ENCODE peak calls at places on chromosomes 11 and 22, in four cellular contexts. One of them, this sample, is unnamed.

GRCh38 chr11:62124186-62125113 is 639 bp downstream of the INCENP start:
- DNase-seq in DND-41: peak; percentile 40
- DNase-seq in mammary epithelial cell: peak; percentile 66
- DNase-seq in GM23338: peak; percentile 39
- DNase-seq in this sample: peak; percentile 71

GRCh38 chr11:33521384-33521783 is 179.2 kb downstream of the C11orf91 start:
- DNase-seq in DND-41: no peak
- DNase-seq in mammary epithelial cell: no peak
- DNase-seq in GM23338: no peak
- DNase-seq in this sample: no peak

GRCh38 chr11:96017872-96018271 is 94.0 kb upstream of the MTMR2 start:
- DNase-seq in DND-41: no peak
- DNase-seq in mammary epithelial cell: no peak
- DNase-seq in GM23338: no peak
- DNase-seq in this sample: no peak

GRCh38 chr11:41065432-41065831 is 394.0 kb downstream of the LRRC4C start:
- DNase-seq in DND-41: no peak
- DNase-seq in mammary epithelial cell: no peak
- DNase-seq in GM23338: no peak
- DNase-seq in this sample: no peak

GRCh38 chr22:24200616-24201212 is 19.4 kb downstream of the SUSD2 start:
- DNase-seq in DND-41: no peak
- DNase-seq in mammary epithelial cell: peak; percentile 74
- DNase-seq in GM23338: no peak
- DNase-seq in this sample: peak; percentile 35

GRCh38 chr11:65843811-65844210 is 10.0 kb downstream of the SNX32 start:
- DNase-seq in DND-41: no peak
- DNase-seq in mammary epithelial cell: no peak
- DNase-seq in GM23338: no peak
- DNase-seq in this sample: no peak

GRCh38 chr11:12079726-12080556 is 30.4 kb upstream of the MICAL2 start:
- DNase-seq in DND-41: no peak
- DNase-seq in mammary epithelial cell: peak; percentile 98
- DNase-seq in GM23338: no peak
- DNase-seq in this sample: peak; percentile 91

GRCh38 chr11:14455648-14456430 is 43.8 kb downstream of the COPB1 start:
- DNase-seq in DND-41: no peak
- DNase-seq in mammary epithelial cell: no peak
- DNase-seq in GM23338: no peak
- DNase-seq in this sample: no peak

GRCh38 chr11:85810871-85811611 is at the start of gene SYTL2:
- DNase-seq in DND-41: no peak
- DNase-seq in mammary epithelial cell: peak; percentile 71
- DNase-seq in GM23338: peak; percentile 86
- DNase-seq in this sample: peak; percentile 76

GRCh38 chr11:60970369-60970774 is 1.1 kb upstream of the CD6 start:
- DNase-seq in DND-41: peak; percentile 65
- DNase-seq in mammary epithelial cell: peak; percentile 34
- DNase-seq in GM23338: peak; percentile 73
- DNase-seq in this sample: peak; percentile 26

GRCh38 chr11:69138265-69138664 is 17.5 kb upstream of the SMIM38 start:
- DNase-seq in DND-41: no peak
- DNase-seq in mammary epithelial cell: peak; percentile 96
- DNase-seq in GM23338: no peak
- DNase-seq in this sample: peak; percentile 81

GRCh38 chr22:43862074-43862881 is at the start of gene SULT4A1:
- DNase-seq in DND-41: no peak
- DNase-seq in mammary epithelial cell: peak; percentile 11
- DNase-seq in GM23338: peak; percentile 78
- DNase-seq in this sample: peak; percentile 20

GRCh38 chr11:25775608-25776007 is 556.3 kb upstream of the ANO3 start:
- DNase-seq in DND-41: no peak
- DNase-seq in mammary epithelial cell: no peak
- DNase-seq in GM23338: no peak
- DNase-seq in this sample: no peak

GRCh38 chr11:73478737-73479347 is 102.6 kb downstream of the RELT start:
- DNase-seq in DND-41: peak; percentile 11
- DNase-seq in mammary epithelial cell: peak; percentile 51
- DNase-seq in GM23338: peak; percentile 81
- DNase-seq in this sample: peak; percentile 5

GRCh38 chr11:73510106-73510505 is 87.8 kb downstream of the FAM168A start:
- DNase-seq in DND-41: no peak
- DNase-seq in mammary epithelial cell: no peak
- DNase-seq in GM23338: no peak
- DNase-seq in this sample: no peak

GRCh38 chr11:77515483-77515882 is 41.6 kb upstream of the PAK1 start:
- DNase-seq in DND-41: no peak
- DNase-seq in mammary epithelial cell: no peak
- DNase-seq in GM23338: no peak
- DNase-seq in this sample: no peak

GRCh38 chr22:38271927-38272372 is 860 bp downstream of the TMEM184B start:
- DNase-seq in DND-41: no peak
- DNase-seq in mammary epithelial cell: peak; percentile 60
- DNase-seq in GM23338: peak; percentile 75
- DNase-seq in this sample: no peak

GRCh38 chr11:3631331-3631730 is 10.5 kb downstream of the ART5 start:
- DNase-seq in DND-41: no peak
- DNase-seq in mammary epithelial cell: peak; percentile 11
- DNase-seq in GM23338: no peak
- DNase-seq in this sample: no peak

GRCh38 chr11:15035283-15035682 is 38.1 kb upstream of the CALCB start:
- DNase-seq in DND-41: no peak
- DNase-seq in mammary epithelial cell: no peak
- DNase-seq in GM23338: peak; percentile 76
- DNase-seq in this sample: no peak

GRCh38 chr11:123454060-123454651 is 24.1 kb downstream of the GRAMD1B start:
- DNase-seq in DND-41: peak; percentile 24
- DNase-seq in mammary epithelial cell: peak; percentile 79
- DNase-seq in GM23338: no peak
- DNase-seq in this sample: peak; percentile 25

GRCh38 chr11:19394525-19395016 is 153.8 kb upstream of the E2F8 start:
- DNase-seq in DND-41: peak; percentile 7
- DNase-seq in mammary epithelial cell: no peak
- DNase-seq in GM23338: no peak
- DNase-seq in this sample: no peak
- H3K27me3 ChIP-seq in DND-41: peaks cover 2% of the 10 kb centered on the region
- H3K27me3 ChIP-seq in mammary epithelial cell: no peaks in the 10 kb centered on the region
- H3K27me3 ChIP-seq in GM23338: no peaks in the 10 kb centered on the region
- H3K27me3 ChIP-seq in this sample: no peaks in the 10 kb centered on the region

GRCh38 chr11:108709741-108710140 is 44.9 kb downstream of the DDX10 start:
- DNase-seq in DND-41: no peak
- DNase-seq in mammary epithelial cell: no peak
- DNase-seq in GM23338: no peak
- DNase-seq in this sample: no peak
- H3K36me3 ChIP-seq in DND-41: peaks cover 60% of the 10 kb centered on the region
- H3K36me3 ChIP-seq in mammary epithelial cell: peaks cover 20% of the 10 kb centered on the region
- H3K36me3 ChIP-seq in GM23338: peaks cover 22% of the 10 kb centered on the region
- H3K36me3 ChIP-seq in this sample: peaks cover 71% of the 10 kb centered on the region

GRCh38 chr11:78995166-78995565 is 420.5 kb upstream of the NARS2 start:
- DNase-seq in DND-41: no peak
- DNase-seq in mammary epithelial cell: no peak
- DNase-seq in GM23338: no peak
- DNase-seq in this sample: no peak
- H3K27me3 ChIP-seq in DND-41: peaks cover 7% of the 10 kb centered on the region
- H3K27me3 ChIP-seq in mammary epithelial cell: no peaks in the 10 kb centered on the region
- H3K27me3 ChIP-seq in GM23338: no peaks in the 10 kb centered on the region
- H3K27me3 ChIP-seq in this sample: no peaks in the 10 kb centered on the region

DNA sequence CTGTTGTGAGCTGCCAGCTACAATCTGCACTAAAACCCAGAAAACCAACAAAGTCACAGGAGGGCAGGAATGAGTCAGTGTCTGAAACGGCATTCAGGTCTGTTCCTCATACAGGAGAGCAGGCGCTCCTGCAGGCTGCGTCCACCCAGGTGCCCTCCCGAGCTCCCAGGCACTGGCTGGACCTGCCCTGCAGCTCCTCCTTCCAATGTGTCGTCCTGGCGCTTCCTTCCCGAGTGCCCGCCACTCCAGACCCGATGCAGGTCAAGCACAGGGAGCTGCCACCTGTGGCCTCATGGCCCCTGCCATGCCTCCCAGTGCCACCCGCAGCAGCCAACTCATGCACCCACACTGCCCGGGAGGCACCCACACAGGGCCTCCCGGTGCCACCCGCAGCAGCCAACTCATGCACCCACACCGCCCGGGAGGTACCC is 12.0 kb downstream of the BRD1 start:
- DNase-seq in DND-41: no peak
- DNase-seq in mammary epithelial cell: peak; percentile 11
- DNase-seq in GM23338: no peak
- DNase-seq in this sample: no peak
- H3K36me3 ChIP-seq in DND-41: peaks cover 89% of the 10 kb centered on the region
- H3K36me3 ChIP-seq in mammary epithelial cell: peaks cover 18% of the 10 kb centered on the region
- H3K36me3 ChIP-seq in GM23338: peaks cover 7% of the 10 kb centered on the region
- H3K36me3 ChIP-seq in this sample: peaks cover 60% of the 10 kb centered on the region

GRCh38 chr11:59195596-59195995 is 17.1 kb downstream of the MPEG1 start:
- DNase-seq in DND-41: no peak
- DNase-seq in mammary epithelial cell: no peak
- DNase-seq in GM23338: no peak
- DNase-seq in this sample: no peak
- H3K27me3 ChIP-seq in DND-41: no peaks in the 10 kb centered on the region
- H3K27me3 ChIP-seq in mammary epithelial cell: no peaks in the 10 kb centered on the region
- H3K27me3 ChIP-seq in GM23338: no peaks in the 10 kb centered on the region
- H3K27me3 ChIP-seq in this sample: no peaks in the 10 kb centered on the region

GRCh38 chr22:46696225-46696518 is 41.9 kb downstream of the CERK start:
- DNase-seq in DND-41: no peak
- DNase-seq in mammary epithelial cell: no peak
- DNase-seq in GM23338: no peak
- DNase-seq in this sample: no peak

GRCh38 chr22:46695346-46696224 is 42.5 kb downstream of the CERK start:
- DNase-seq in DND-41: no peak
- DNase-seq in mammary epithelial cell: no peak
- DNase-seq in GM23338: no peak
- DNase-seq in this sample: no peak

GRCh38 chr22:46691571-46691970 is 46.5 kb downstream of the CERK start:
- DNase-seq in DND-41: no peak
- DNase-seq in mammary epithelial cell: no peak
- DNase-seq in GM23338: no peak
- DNase-seq in this sample: no peak

GRCh38 chr22:46694423-46695170 is 43.5 kb downstream of the CERK start:
- DNase-seq in DND-41: no peak
- DNase-seq in mammary epithelial cell: no peak
- DNase-seq in GM23338: no peak
- DNase-seq in this sample: no peak

GRCh38 chr22:46693634-46694422 is 44.2 kb downstream of the CERK start:
- DNase-seq in DND-41: no peak
- DNase-seq in mammary epithelial cell: no peak
- DNase-seq in GM23338: no peak
- DNase-seq in this sample: no peak
- H3K36me3 ChIP-seq in DND-41: peaks cover 87% of the 10 kb centered on the region
- H3K36me3 ChIP-seq in mammary epithelial cell: peaks cover 8% of the 10 kb centered on the region
- H3K36me3 ChIP-seq in GM23338: peaks cover 6% of the 10 kb centered on the region
- H3K36me3 ChIP-seq in this sample: peaks cover 10% of the 10 kb centered on the region

DNA sequence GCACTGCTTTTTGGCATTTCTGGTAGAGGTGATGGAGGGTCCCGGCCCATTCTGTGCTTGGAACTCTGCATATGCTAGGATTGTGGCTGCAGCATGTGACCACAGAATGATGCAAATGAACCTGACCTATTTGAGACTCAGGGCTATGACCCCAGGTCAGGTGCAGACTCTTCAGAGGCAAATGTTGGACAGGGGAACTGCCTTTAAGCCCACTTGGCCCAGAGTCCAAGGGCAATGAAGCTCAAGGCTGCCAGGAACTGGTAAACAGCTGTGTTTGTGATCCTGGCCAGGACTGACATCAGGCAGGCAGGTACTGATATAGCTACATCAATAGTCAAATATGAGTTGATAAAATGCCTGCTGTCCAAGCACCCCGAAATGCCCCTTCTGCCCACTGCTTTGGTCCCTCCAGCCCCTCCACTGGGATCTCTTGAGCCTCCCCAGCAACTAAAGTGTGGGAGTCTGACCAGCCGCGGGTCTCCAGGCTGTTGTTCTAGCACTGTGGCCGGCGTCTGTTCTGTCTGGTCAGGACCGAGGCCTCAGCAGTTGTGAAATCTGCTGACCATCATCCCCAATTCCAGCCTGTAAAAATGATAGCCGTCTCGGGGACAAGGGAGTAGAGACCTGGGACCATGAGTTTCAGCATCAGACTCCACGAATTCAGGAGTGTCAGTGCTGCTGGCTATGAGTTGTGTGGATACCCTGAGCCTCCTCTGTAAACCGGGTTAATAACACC is 82.4 kb upstream of the EIF3D start:
- DNase-seq in DND-41: no peak
- DNase-seq in mammary epithelial cell: no peak
- DNase-seq in GM23338: no peak
- DNase-seq in this sample: no peak
- H3K27me3 ChIP-seq in DND-41: peaks cover 24% of the 10 kb centered on the region
- H3K27me3 ChIP-seq in mammary epithelial cell: peaks cover 12% of the 10 kb centered on the region
- H3K27me3 ChIP-seq in GM23338: no peaks in the 10 kb centered on the region
- H3K27me3 ChIP-seq in this sample: peaks cover 53% of the 10 kb centered on the region

This sample was measured in MG63.